ENCODE peak calls at places on chromosomes 12 and 14, in four cellular contexts. H, L, W and C are unnamed samples.

GRCh38 chr14:56124296-56124695 is 6.1 kb downstream of the PELI2 start:
- DNase-seq in L (no peak), W (no peak), H (no peak), C (no peak)

GRCh38 chr14:65492277-65492676 is 79.7 kb downstream of the FUT8 start:
- DNase-seq in H (no peak), W (no peak), L (no peak), C (no peak)

GRCh38 chr12:28550757-28551381 is 360.6 kb downstream of the CCDC91 start:
- DNase-seq in W (peak), L (no peak), H (no peak), C (no peak)

GRCh38 chr12:48789858-48790326 is 1.0 kb upstream of the ADCY6 start:
- DNase-seq in H (no peak), L (no peak), W (no peak), C (no peak)

GRCh38 chr12:66269757-66270383 is 32.4 kb upstream of the HELB start:
- DNase-seq in W (peak), H (no peak), L (no peak), C (no peak)

GRCh38 chr12:54680374-54680773 is 32.2 kb upstream of the DCD start:
- DNase-seq in L (peak), H (no peak), W (no peak), C (peak)

GRCh38 chr14:65880507-65880906 is 468.0 kb downstream of the FUT8 start:
- DNase-seq in L (no peak), W (no peak), H (no peak), C (no peak)

GRCh38 chr14:22630486-22630885 is 13.7 kb downstream of the OR6J1 start:
- DNase-seq in W (peak), L (no peak), H (no peak), C (no peak)

GRCh38 chr12:107992870-107993451 is 136.1 kb upstream of the WSCD2 start:
- DNase-seq in W (no peak), L (no peak), H (peak), C (peak)

GRCh38 chr12:42208574-42208973 is 29.5 kb downstream of the YAF2 start:
- DNase-seq in H (no peak), L (no peak), W (no peak), C (no peak)

GRCh38 chr12:107448198-107448597 is 237.4 kb upstream of the PWP1 start:
- DNase-seq in W (no peak), L (peak), H (no peak), C (no peak)

GRCh38 chr12:129877383-129877782 is 26.4 kb downstream of the TMEM132D start:
- DNase-seq in H (no peak), W (no peak), L (no peak), C (no peak)

GRCh38 chr12:105047303-105047702 is 37.0 kb downstream of the ALDH1L2 start:
- DNase-seq in W (peak), L (no peak), H (no peak), C (no peak)

GRCh38 chr12:116955382-116956021 is 44.8 kb downstream of the FBXW8 start:
- DNase-seq in H (no peak), L (peak), W (no peak), C (peak)

GRCh38 chr14:63928744-63929174 is 76.0 kb downstream of the SYNE2 start:
- DNase-seq in L (no peak), W (no peak), H (peak), C (no peak)

GRCh38 chr12:50242751-50243191 is 40.5 kb downstream of the LIMA1 start:
- DNase-seq in L (no peak), H (no peak), W (peak), C (no peak)

GRCh38 chr12:96233941-96234461 is 39.8 kb downstream of the ELK3 start:
- DNase-seq in W (peak), H (peak), L (peak), C (no peak)

GRCh38 chr14:96407980-96408570 is 16.1 kb downstream of the AK7 start:
- DNase-seq in L (no peak), H (no peak), W (no peak), C (no peak)

GRCh38 chr12:89069431-89069830 is 282.9 kb downstream of the DUSP6 start:
- DNase-seq in H (no peak), L (no peak), W (no peak), C (no peak)

GRCh38 chr14:50608302-50608851 is 48.4 kb downstream of the ATL1 start:
- DNase-seq in W (no peak), L (no peak), H (no peak), C (no peak)

GRCh38 chr14:92481386-92481785 is 32.2 kb upstream of the RIN3 start:
- DNase-seq in H (no peak), L (no peak), W (peak), C (no peak)

GRCh38 chr12:58459191-58459590 is 461.1 kb downstream of the LRIG3 start:
- DNase-seq in W (peak), H (no peak), L (no peak), C (no peak)

GRCh38 chr14:60722836-60723217 is 1.3 kb downstream of the SIX4 start:
- DNase-seq in L (no peak), H (peak), W (no peak), C (no peak)

GRCh38 chr12:52307836-52308806 is 13.1 kb downstream of the KRT83 start:
- DNase-seq in L (peak), W (no peak), H (peak), C (peak)

GRCh38 chr12:52585951-52586350 is 12.3 kb upstream of the KRT74 start:
- DNase-seq in W (no peak), L (no peak), H (no peak), C (no peak)

GRCh38 chr14:60977848-60978247 is 3.0 kb downstream of the TRMT5 start:
- DNase-seq in L (no peak), W (no peak), H (peak), C (no peak)

GRCh38 chr12:117671734-117672133 is 297.1 kb downstream of the KSR2 start:
- DNase-seq in W (no peak), H (no peak), L (peak), C (peak)

GRCh38 chr14:35879141-35879648 is 53.1 kb downstream of the BRMS1L start:
- DNase-seq in W (peak), H (no peak), L (no peak), C (no peak)

GRCh38 chr12:75913502-75914110 is 118.0 kb downstream of the PHLDA1 start:
- DNase-seq in W (no peak), H (no peak), L (no peak), C (no peak)

GRCh38 chr14:86739761-86740160 is 1209.8 kb downstream of the FLRT2 start:
- DNase-seq in H (no peak), W (no peak), L (no peak), C (no peak)

GRCh38 chr12:41619705-41620104 is 431.6 kb downstream of the PDZRN4 start:
- DNase-seq in L (no peak), W (no peak), H (no peak), C (no peak)